ENCODE peak calls at places on chromosome 19, in four cellular contexts. R, M, K and H are unnamed samples.

GRCh38 chr19:11587302-11587972 is 9.8 kb upstream of the ZNF627 start:
- DNase-seq in K (no peak), R (peak), M (peak), H (peak)

GRCh38 chr19:275000-275399 is 16.2 kb downstream of the PLPP2 start:
- DNase-seq in M (no peak), R (no peak), K (no peak), H (no peak)

GRCh38 chr19:19670070-19670551 is 1.5 kb downstream of the ZNF101 start:
- DNase-seq in M (no peak), K (no peak), R (no peak), H (peak)

GRCh38 chr19:30003862-30004261 is 61.8 kb downstream of the URI1 start:
- DNase-seq in R (no peak), M (no peak), K (no peak), H (no peak)

GRCh38 chr19:16062789-16063188 is 13.5 kb upstream of the TPM4 start:
- DNase-seq in M (peak), R (no peak), K (no peak), H (no peak)

GRCh38 chr19:29789007-29789406 is 22.8 kb upstream of the CCNE1 start:
- DNase-seq in K (no peak), R (no peak), M (no peak), H (no peak)

GRCh38 chr19:49340069-49340864 is 5.1 kb downstream of the CD37 start:
- DNase-seq in M (peak), R (peak), K (peak), H (no peak)

GRCh38 chr19:44682807-44683206 is 11.5 kb downstream of the CEACAM19 start:
- DNase-seq in M (no peak), R (no peak), K (no peak), H (no peak)

GRCh38 chr19:18650468-18651001 is 13.7 kb downstream of the KLHL26 start:
- DNase-seq in R (no peak), K (no peak), M (peak), H (no peak)

GRCh38 chr19:56066152-56067023 is 54.7 kb downstream of the ZNF787 start:
- DNase-seq in K (no peak), M (peak), R (peak), H (no peak)

DNA sequence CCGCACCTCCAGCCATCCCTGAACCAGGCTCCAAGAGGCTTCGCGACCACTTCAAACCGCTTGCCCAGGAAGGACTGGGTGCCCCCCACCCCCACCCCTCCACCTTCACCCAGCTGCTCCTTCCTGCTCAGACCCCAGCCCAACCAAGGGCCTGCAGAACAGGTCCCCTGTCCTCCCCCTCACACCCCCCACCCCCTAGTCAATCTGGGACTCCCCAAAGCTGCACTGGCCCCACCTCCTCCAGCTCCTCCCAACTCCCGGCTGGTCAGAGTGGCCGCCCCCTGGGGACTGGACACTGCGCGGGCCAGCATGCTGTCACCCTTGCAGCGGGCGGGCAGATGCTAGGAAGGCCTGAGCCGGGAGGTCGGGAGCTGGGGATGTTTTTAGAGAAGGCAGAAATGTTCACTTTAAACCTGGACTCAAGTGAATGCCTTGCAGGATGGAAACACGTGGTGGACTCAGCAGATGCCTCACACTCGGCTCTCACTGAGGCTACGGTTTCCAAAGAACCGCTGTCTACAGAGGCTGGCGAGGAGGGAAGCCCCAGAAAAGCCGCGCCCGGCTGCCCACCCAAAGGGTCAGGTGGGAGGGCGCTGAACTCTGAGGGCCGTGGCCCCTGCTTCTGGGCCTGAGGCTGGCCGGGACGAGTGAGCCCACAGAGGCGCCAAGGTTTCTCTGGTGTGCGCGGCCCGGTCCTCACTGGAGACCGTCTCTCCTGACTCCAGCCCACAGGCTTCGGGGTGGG is 8.0 kb downstream of the RPL36 start:
- DNase-seq in M (no peak), K (no peak), R (no peak), H (no peak)
- TF ChIP-seq ATF3 in M (no peak), K (no peak), R (no peak), H (no peak)

GRCh38 chr19:35882074-35882832 is 13.9 kb downstream of the APLP1 start:
- DNase-seq in R (peak), M (peak), K (peak), H (no peak)
- TF ChIP-seq GABPA in R (no peak), M (no peak), K (no peak), H (no peak)

GRCh38 chr19:12833747-12834417 is 497 bp downstream of the RTBDN start:
- DNase-seq in R (no peak), K (no peak), M (peak), H (peak)
- TF ChIP-seq ATF3 in R (no peak), K (no peak), M (no peak), H (no peak)

DNA sequence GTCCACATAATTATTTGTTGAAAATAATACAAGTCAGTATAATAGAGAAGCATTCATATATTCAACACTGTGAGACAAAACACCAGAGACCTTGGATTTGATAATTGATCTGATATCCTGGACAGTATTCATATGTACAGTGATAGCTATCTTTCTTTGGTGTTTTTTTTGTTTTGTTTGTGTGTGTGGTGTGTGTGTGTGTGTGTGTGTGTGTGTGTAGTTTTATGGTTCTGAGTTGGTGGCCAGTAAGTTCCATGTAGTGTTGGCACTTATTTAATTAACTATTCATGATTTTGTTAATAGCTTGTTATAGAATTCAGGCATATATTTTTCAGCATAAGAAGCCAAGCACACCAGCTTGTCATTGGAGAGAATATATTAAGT is 1.6 kb upstream of the ANGPTL6 start:
- DNase-seq in K (no peak), R (no peak), M (no peak), H (no peak)
- TF ChIP-seq GABPA in K (no peak), R (no peak), M (no peak), H (no peak)

DNA sequence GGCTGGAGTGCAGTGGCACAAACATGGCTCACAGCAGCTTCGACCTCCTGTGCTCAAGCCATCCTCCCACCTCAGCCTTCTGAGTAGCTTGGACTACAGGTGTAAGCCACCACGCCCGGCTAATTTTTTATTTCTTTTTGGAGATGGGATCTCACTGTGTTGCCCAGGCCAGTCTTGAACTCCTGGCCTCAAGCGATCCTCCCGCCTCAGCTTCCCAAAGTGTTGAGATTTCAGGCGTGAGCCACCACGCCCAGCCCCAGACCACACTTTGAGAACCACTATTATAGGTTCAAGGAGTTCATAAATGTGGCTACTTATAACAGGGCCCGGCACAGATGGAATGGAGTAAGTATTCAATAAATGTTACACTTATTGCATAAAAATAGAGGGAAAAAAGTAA is 3.3 kb upstream of the SCN1B start:
- DNase-seq in K (no peak), M (no peak), R (no peak), H (no peak)
- TF ChIP-seq ATF3 in K (no peak), M (no peak), R (no peak), H (no peak)

GRCh38 chr19:28296506-28296905 is 916.4 kb downstream of the UQCRFS1 start:
- DNase-seq in K (no peak), R (no peak), M (no peak), H (no peak)
- TF ChIP-seq GABPA in K (no peak), R (no peak), M (no peak), H (no peak)